ENCODE peak calls at places on chromosomes 4 and X, in seven cellular contexts. K is H1, W is HepG2, L is GM12891, A is GM12878, M is K562, I is SK-N-SH. S is an unnamed sample.
A peak's percentile ranks its signal among the peaks of the same experiment; 100 is the strongest.

GRCh38 chr4:75831856-75832405 is 70.3 kb downstream of the PPEF2 start:
- DNase-seq in K (no peak), A (no peak), W (no peak), L (no peak), I (no peak), M (no peak), S (no peak)

GRCh38 chr4:244471-244870 is 60.8 kb downstream of the ZNF732 start:
- DNase-seq in I (no peak), M (peak; percentile 19), L (no peak), W (peak; percentile 21), A (peak; percentile 11), K (peak; percentile 70), S (no peak)

GRCh38 chr4:169675825-169676224 is 55.4 kb downstream of the CLCN3 start:
- DNase-seq in W (no peak), K (no peak), I (no peak), L (no peak), A (no peak), M (no peak), S (no peak)

GRCh38 chrX:48966796-48967579 is 4.7 kb downstream of the KCND1 start:
- DNase-seq in L (no peak), I (no peak), W (no peak), M (no peak), A (no peak), K (no peak), S (no peak)

GRCh38 chrX:97672138-97672537 is 788.4 kb downstream of the RPA4 start:
- DNase-seq in K (no peak), L (no peak), I (no peak), A (no peak), M (no peak), W (no peak), S (no peak)

GRCh38 chrX:133838761-133839676 is 146.4 kb downstream of the GPC3 start:
- DNase-seq in L (no peak), K (peak; percentile 66), M (peak; percentile 27), A (no peak), I (peak; percentile 50), W (no peak), S (no peak)

GRCh38 chr4:183600189-183600685 is 58.7 kb downstream of the RWDD4 start:
- DNase-seq in K (peak; percentile 49), M (peak; percentile 23), W (peak; percentile 20), I (no peak), L (no peak), A (no peak), S (no peak)

GRCh38 chr4:3148926-3149325 is 74.4 kb downstream of the HTT start:
- DNase-seq in K (no peak), L (no peak), M (no peak), A (no peak), I (no peak), W (no peak), S (no peak)

GRCh38 chrX:130174051-130174704 is 2.4 kb downstream of the RAB33A start:
- DNase-seq in M (peak; percentile 24), K (no peak), L (no peak), I (peak; percentile 33), A (no peak), W (no peak), S (no peak)

GRCh38 chr4:172813359-172813923 is 355.2 kb upstream of the GALNT7 start:
- DNase-seq in L (no peak), K (no peak), A (peak; percentile 13), W (no peak), I (no peak), M (no peak), S (no peak)

GRCh38 chrX:12396584-12396983 is 258.3 kb downstream of the FRMPD4 start:
- DNase-seq in A (no peak), I (no peak), L (no peak), K (no peak), W (no peak), M (no peak), S (no peak)

GRCh38 chrX:13876652-13877051 is 59.8 kb upstream of the GPM6B start:
- DNase-seq in M (no peak), L (no peak), W (no peak), A (no peak), K (no peak), I (no peak), S (no peak)

DNA sequence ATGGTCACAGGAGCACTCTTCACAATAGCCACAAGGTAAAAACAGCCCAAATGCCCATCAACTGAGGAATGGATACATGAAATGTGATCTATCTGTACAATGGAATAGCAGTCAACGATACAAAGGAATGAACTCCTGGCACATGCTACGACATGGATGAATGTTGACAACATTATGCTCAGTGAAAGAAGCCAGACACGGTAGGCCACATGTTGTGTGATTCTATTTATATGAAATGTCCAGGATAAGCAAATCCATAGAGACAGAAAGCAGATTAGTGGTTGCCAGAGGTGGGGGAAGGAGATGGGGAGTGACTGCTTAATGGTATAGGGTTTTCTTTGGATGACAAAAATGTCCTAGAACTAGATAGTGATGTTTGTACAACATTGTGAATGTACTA is 58.7 kb upstream of the GPM6B start:
- DNase-seq in K (no peak), A (no peak), L (no peak), W (no peak), I (no peak), M (no peak), S (no peak)
- TF ChIP-seq TAF1 in K (no peak), A (no peak), L (no peak), W (no peak), I (no peak), M (no peak), S (no peak)

GRCh38 chr4:78775278-78776030 is 696 bp upstream of the BMP2K start:
- DNase-seq in I (peak; percentile 94), K (peak; percentile 88), W (peak; percentile 71), A (no peak), L (peak; percentile 66), M (peak; percentile 89), S (peak; percentile 58)

GRCh38 chr4:78777556-78777900 is 1.4 kb downstream of the BMP2K start:
- DNase-seq in A (no peak), W (no peak), K (no peak), I (no peak), L (no peak), M (no peak), S (no peak)

GRCh38 chr4:78774395-78774794 is 1.8 kb upstream of the BMP2K start:
- DNase-seq in W (no peak), I (no peak), M (no peak), K (no peak), A (no peak), L (no peak), S (no peak)

GRCh38 chr4:78776729-78777555 is 792 bp downstream of the BMP2K start:
- DNase-seq in W (peak; percentile 52), L (no peak), I (peak; percentile 54), M (peak; percentile 45), K (peak; percentile 70), A (no peak), S (peak; percentile 16)

DNA sequence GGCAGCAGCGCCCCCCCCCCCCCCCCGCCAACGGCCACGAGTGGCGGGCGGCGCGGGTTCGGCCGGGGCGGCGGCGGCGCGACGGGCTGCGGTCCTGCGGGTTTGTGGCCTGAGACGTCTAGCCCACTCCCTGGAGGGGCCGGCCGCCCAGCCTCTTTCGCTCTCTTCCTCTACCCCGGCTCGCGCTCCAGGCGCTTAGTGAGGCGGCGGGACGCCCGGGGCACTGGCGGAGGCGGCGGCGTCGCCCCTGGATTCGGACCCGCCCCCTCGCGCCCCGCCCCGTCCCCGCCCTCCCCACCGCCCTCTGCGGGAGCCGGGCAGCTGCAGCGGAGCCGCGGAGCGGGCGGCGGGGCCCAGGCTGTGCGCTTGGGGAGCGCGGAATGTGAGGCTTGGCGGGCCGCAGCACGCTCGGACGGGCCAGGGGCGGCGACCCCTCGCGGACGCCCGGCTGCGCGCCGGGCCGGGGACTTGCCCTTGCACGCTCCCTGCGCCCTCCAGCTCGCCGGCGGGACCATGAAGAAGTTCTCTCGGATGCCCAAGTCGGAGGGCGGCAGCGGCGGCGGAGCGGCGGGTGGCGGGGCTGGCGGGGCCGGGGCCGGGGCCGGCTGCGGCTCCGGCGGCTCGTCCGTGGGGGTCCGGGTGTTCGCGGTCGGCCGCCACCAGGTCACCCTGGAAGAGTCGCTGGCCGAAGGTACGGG is at the start of gene BMP2K:
- DNase-seq in A (no peak), L (peak; percentile 66), I (peak; percentile 95), K (peak; percentile 82), W (peak; percentile 57), M (peak; percentile 89), S (peak; percentile 61)
- TF ChIP-seq POLR2AphosphoS5 in A (no peak), L (no peak), I (peak; percentile 79), K (peak; percentile 74), W (peak; percentile 70), M (peak; percentile 64), S (no peak)

GRCh38 chr4:83686166-83686565 is 150.3 kb downstream of the GPAT3 start:
- DNase-seq in I (no peak), K (no peak), M (no peak), L (no peak), W (no peak), A (no peak), S (no peak)
- TF ChIP-seq TAF1 in I (no peak), K (no peak), M (no peak), L (no peak), W (no peak), A (no peak), S (no peak)

GRCh38 chr4:147313114-147313513 is 167.8 kb upstream of the EDNRA start:
- DNase-seq in A (no peak), I (no peak), L (no peak), W (no peak), K (no peak), M (no peak), S (no peak)

GRCh38 chr4:147311956-147312355 is 168.9 kb upstream of the EDNRA start:
- DNase-seq in M (no peak), W (no peak), A (no peak), K (no peak), L (no peak), I (no peak), S (no peak)

GRCh38 chr4:147309434-147309833 is 171.5 kb upstream of the EDNRA start:
- DNase-seq in W (no peak), M (no peak), I (no peak), L (no peak), A (no peak), K (no peak), S (no peak)

GRCh38 chr4:147310312-147310711 is 170.6 kb upstream of the EDNRA start:
- DNase-seq in L (no peak), K (no peak), M (no peak), I (no peak), A (no peak), W (no peak), S (no peak)

DNA sequence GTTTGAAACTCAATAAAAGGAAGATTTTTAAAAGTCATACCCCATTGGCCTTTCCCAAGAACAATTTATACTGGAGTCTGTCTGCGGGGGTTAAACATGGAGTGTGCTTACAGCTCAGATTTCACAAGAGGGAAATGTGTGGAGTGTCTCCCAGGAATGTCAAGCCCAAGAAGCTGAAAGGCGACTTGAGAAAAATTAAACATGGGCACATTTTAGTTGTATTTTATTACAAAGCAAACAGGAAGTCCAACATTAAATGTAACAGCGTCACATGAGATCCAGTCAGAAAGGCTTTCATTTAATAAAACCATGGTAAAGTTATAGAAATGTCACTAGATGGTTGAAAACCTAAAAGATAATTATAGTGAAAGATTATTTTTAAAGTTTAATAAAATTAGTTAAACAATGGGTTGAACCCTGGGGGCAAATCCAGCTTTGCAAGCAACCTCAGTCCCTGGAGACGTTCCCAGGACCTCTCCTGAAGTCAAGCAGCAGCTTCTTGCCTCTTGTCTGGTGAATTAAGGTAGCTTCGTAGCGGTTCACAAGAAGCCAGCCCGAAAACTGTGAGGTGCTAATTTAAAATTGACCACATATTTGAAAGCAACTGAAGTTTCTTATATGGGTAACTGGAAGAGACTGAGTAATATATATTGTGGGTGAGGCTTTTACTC is 168.4 kb upstream of the EDNRA start:
- DNase-seq in A (no peak), M (no peak), K (no peak), W (no peak), I (no peak), L (no peak), S (no peak)
- TF ChIP-seq POLR2AphosphoS5 in A (no peak), M (no peak), K (no peak), W (no peak), I (no peak), L (no peak), S (no peak)

S was measured in GM12892.